ENCODE peak calls at places on chromosomes 1 and 21, in six cellular contexts. One of them, this sample, is unnamed.

GRCh38 chr1:34332996-34333395 is 156.3 kb downstream of the C1orf94 start:
- DNase-seq in trophoblast cell: no peak
- DNase-seq in IMR-90: no peak
- DNase-seq in H9: no peak
- DNase-seq in mesenchymal stem cell: no peak
- DNase-seq in H1: no peak
- DNase-seq in this sample: no peak

GRCh38 chr21:42161401-42161956 is 57.5 kb upstream of the ABCG1 start:
- DNase-seq in trophoblast cell: no peak
- DNase-seq in IMR-90: no peak
- DNase-seq in H9: peak
- DNase-seq in mesenchymal stem cell: no peak
- DNase-seq in H1: no peak
- DNase-seq in this sample: no peak

GRCh38 chr1:94929351-94929814 is 2.5 kb upstream of the CNN3 start:
- DNase-seq in trophoblast cell: no peak
- DNase-seq in IMR-90: no peak
- DNase-seq in H9: no peak
- DNase-seq in mesenchymal stem cell: peak
- DNase-seq in H1: no peak
- DNase-seq in this sample: no peak

GRCh38 chr1:54273092-54273836 is 73.3 kb downstream of the MRPL37 start:
- DNase-seq in trophoblast cell: no peak
- DNase-seq in IMR-90: peak
- DNase-seq in H9: peak
- DNase-seq in mesenchymal stem cell: peak
- DNase-seq in H1: peak
- DNase-seq in this sample: peak

GRCh38 chr21:43849532-43850299 is 15.3 kb upstream of the AGPAT3 start:
- DNase-seq in trophoblast cell: no peak
- DNase-seq in IMR-90: no peak
- DNase-seq in H9: no peak
- DNase-seq in mesenchymal stem cell: no peak
- DNase-seq in H1: no peak
- DNase-seq in this sample: no peak

GRCh38 chr1:78340006-78340405 is 150.8 kb upstream of the PTGFR start:
- DNase-seq in trophoblast cell: peak
- DNase-seq in IMR-90: peak
- DNase-seq in H9: no peak
- DNase-seq in mesenchymal stem cell: peak
- DNase-seq in H1: no peak
- DNase-seq in this sample: no peak

GRCh38 chr21:37916795-37917142 is 512 bp upstream of the KCNJ6 start:
- DNase-seq in trophoblast cell: no peak
- DNase-seq in IMR-90: no peak
- DNase-seq in H9: peak
- DNase-seq in mesenchymal stem cell: peak
- DNase-seq in H1: peak
- DNase-seq in this sample: peak

GRCh38 chr1:147676306-147677085 is 6.2 kb upstream of the ACP6 start:
- DNase-seq in trophoblast cell: no peak
- DNase-seq in IMR-90: peak
- DNase-seq in H9: no peak
- DNase-seq in mesenchymal stem cell: peak
- DNase-seq in H1: no peak
- DNase-seq in this sample: no peak

GRCh38 chr1:39955547-39956539 is 898 bp downstream of the MFSD2A start:
- DNase-seq in trophoblast cell: no peak
- DNase-seq in IMR-90: peak
- DNase-seq in H9: peak
- DNase-seq in mesenchymal stem cell: peak
- DNase-seq in H1: peak
- DNase-seq in this sample: no peak

GRCh38 chr1:46150085-46150484 is 17.7 kb upstream of the PIK3R3 start:
- DNase-seq in trophoblast cell: no peak
- DNase-seq in IMR-90: no peak
- DNase-seq in H9: no peak
- DNase-seq in mesenchymal stem cell: no peak
- DNase-seq in H1: no peak
- DNase-seq in this sample: no peak

GRCh38 chr1:197677313-197677712 is 98.0 kb downstream of the DENND1B start:
- DNase-seq in trophoblast cell: no peak
- DNase-seq in IMR-90: no peak
- DNase-seq in H9: no peak
- DNase-seq in mesenchymal stem cell: no peak
- DNase-seq in H1: no peak
- DNase-seq in this sample: no peak

GRCh38 chr1:114093624-114094302 is 59.9 kb downstream of the SYT6 start:
- DNase-seq in trophoblast cell: peak
- DNase-seq in IMR-90: peak
- DNase-seq in H9: no peak
- DNase-seq in mesenchymal stem cell: peak
- DNase-seq in H1: no peak
- DNase-seq in this sample: no peak

GRCh38 chr1:110673805-110674336 is 869 bp downstream of the KCNA3 start:
- DNase-seq in trophoblast cell: no peak
- DNase-seq in IMR-90: no peak
- DNase-seq in H9: no peak
- DNase-seq in mesenchymal stem cell: no peak
- DNase-seq in H1: no peak
- DNase-seq in this sample: no peak

GRCh38 chr1:45953934-45954333 is 150.5 kb downstream of the MAST2 start:
- DNase-seq in trophoblast cell: no peak
- DNase-seq in IMR-90: peak
- DNase-seq in H9: peak
- DNase-seq in mesenchymal stem cell: peak
- DNase-seq in H1: no peak
- DNase-seq in this sample: no peak

GRCh38 chr21:45363921-45364463 is 41.0 kb upstream of the COL18A1 start:
- DNase-seq in trophoblast cell: peak
- DNase-seq in IMR-90: peak
- DNase-seq in H9: no peak
- DNase-seq in mesenchymal stem cell: peak
- DNase-seq in H1: no peak
- DNase-seq in this sample: no peak

GRCh38 chr1:36652586-36652985 is 169.9 kb upstream of the CSF3R start:
- DNase-seq in trophoblast cell: no peak
- DNase-seq in IMR-90: no peak
- DNase-seq in H9: no peak
- DNase-seq in mesenchymal stem cell: no peak
- DNase-seq in H1: no peak
- DNase-seq in this sample: no peak

GRCh38 chr1:183533617-183534174 is 56.6 kb downstream of the NCF2 start:
- DNase-seq in trophoblast cell: no peak
- DNase-seq in IMR-90: no peak
- DNase-seq in H9: no peak
- DNase-seq in mesenchymal stem cell: no peak
- DNase-seq in H1: no peak
- DNase-seq in this sample: no peak
- H4K91ac ChIP-seq in trophoblast cell: no peak
- H4K91ac ChIP-seq in IMR-90: no peak
- H4K91ac ChIP-seq in H9: no peak
- H4K91ac ChIP-seq in mesenchymal stem cell: no peak
- H4K91ac ChIP-seq in H1: no peak
- H4K91ac ChIP-seq in this sample: no peak

GRCh38 chr1:199298825-199299224 is 660.0 kb downstream of the PTPRC start:
- DNase-seq in trophoblast cell: no peak
- DNase-seq in IMR-90: peak
- DNase-seq in H9: no peak
- DNase-seq in mesenchymal stem cell: peak
- DNase-seq in H1: no peak
- DNase-seq in this sample: no peak
- H3K4me2 ChIP-seq in trophoblast cell: no peak
- H3K4me2 ChIP-seq in IMR-90: no peak
- H3K4me2 ChIP-seq in H9: no peak
- H3K4me2 ChIP-seq in mesenchymal stem cell: no peak
- H3K4me2 ChIP-seq in H1: no peak
- H3K4me2 ChIP-seq in this sample: no peak

GRCh38 chr1:192401832-192402231 is 85.0 kb downstream of the RGS21 start:
- DNase-seq in trophoblast cell: peak
- DNase-seq in IMR-90: peak
- DNase-seq in H9: no peak
- DNase-seq in mesenchymal stem cell: peak
- DNase-seq in H1: no peak
- DNase-seq in this sample: no peak
- H4K91ac ChIP-seq in trophoblast cell: no peak
- H4K91ac ChIP-seq in IMR-90: no peak
- H4K91ac ChIP-seq in H9: no peak
- H4K91ac ChIP-seq in mesenchymal stem cell: no peak
- H4K91ac ChIP-seq in H1: no peak
- H4K91ac ChIP-seq in this sample: no peak

GRCh38 chr1:23196627-23197328 is 20.5 kb downstream of the HTR1D start:
- DNase-seq in trophoblast cell: peak
- DNase-seq in IMR-90: peak
- DNase-seq in H9: no peak
- DNase-seq in mesenchymal stem cell: peak
- DNase-seq in H1: no peak
- DNase-seq in this sample: no peak

GRCh38 chr1:23198373-23198772 is 18.9 kb downstream of the HTR1D start:
- DNase-seq in trophoblast cell: no peak
- DNase-seq in IMR-90: peak
- DNase-seq in H9: no peak
- DNase-seq in mesenchymal stem cell: peak
- DNase-seq in H1: no peak
- DNase-seq in this sample: no peak

GRCh38 chr1:23200885-23201284 is 16.4 kb downstream of the HTR1D start:
- DNase-seq in trophoblast cell: no peak
- DNase-seq in IMR-90: no peak
- DNase-seq in H9: no peak
- DNase-seq in mesenchymal stem cell: no peak
- DNase-seq in H1: no peak
- DNase-seq in this sample: no peak

GRCh38 chr1:23202263-23202749 is 15.0 kb downstream of the HTR1D start:
- DNase-seq in trophoblast cell: no peak
- DNase-seq in IMR-90: peak
- DNase-seq in H9: no peak
- DNase-seq in mesenchymal stem cell: peak
- DNase-seq in H1: no peak
- DNase-seq in this sample: no peak
- H3K4me2 ChIP-seq in trophoblast cell: no peak
- H3K4me2 ChIP-seq in IMR-90: peak
- H3K4me2 ChIP-seq in H9: no peak
- H3K4me2 ChIP-seq in mesenchymal stem cell: no peak
- H3K4me2 ChIP-seq in H1: no peak
- H3K4me2 ChIP-seq in this sample: no peak

GRCh38 chr1:204600203-204600602 is 84.0 kb downstream of the MDM4 start:
- DNase-seq in trophoblast cell: no peak
- DNase-seq in IMR-90: no peak
- DNase-seq in H9: no peak
- DNase-seq in mesenchymal stem cell: no peak
- DNase-seq in H1: no peak
- DNase-seq in this sample: no peak

GRCh38 chr1:204600968-204601367 is 84.6 kb downstream of the LRRN2 start:
- DNase-seq in trophoblast cell: no peak
- DNase-seq in IMR-90: no peak
- DNase-seq in H9: peak
- DNase-seq in mesenchymal stem cell: no peak
- DNase-seq in H1: no peak
- DNase-seq in this sample: no peak

GRCh38 chr1:204598319-204598969 is 82.2 kb downstream of the MDM4 start:
- DNase-seq in trophoblast cell: no peak
- DNase-seq in IMR-90: no peak
- DNase-seq in H9: no peak
- DNase-seq in mesenchymal stem cell: no peak
- DNase-seq in H1: no peak
- DNase-seq in this sample: no peak

GRCh38 chr1:204599098-204599497 is 82.9 kb downstream of the MDM4 start:
- DNase-seq in trophoblast cell: no peak
- DNase-seq in IMR-90: no peak
- DNase-seq in H9: no peak
- DNase-seq in mesenchymal stem cell: no peak
- DNase-seq in H1: no peak
- DNase-seq in this sample: no peak

DNA sequence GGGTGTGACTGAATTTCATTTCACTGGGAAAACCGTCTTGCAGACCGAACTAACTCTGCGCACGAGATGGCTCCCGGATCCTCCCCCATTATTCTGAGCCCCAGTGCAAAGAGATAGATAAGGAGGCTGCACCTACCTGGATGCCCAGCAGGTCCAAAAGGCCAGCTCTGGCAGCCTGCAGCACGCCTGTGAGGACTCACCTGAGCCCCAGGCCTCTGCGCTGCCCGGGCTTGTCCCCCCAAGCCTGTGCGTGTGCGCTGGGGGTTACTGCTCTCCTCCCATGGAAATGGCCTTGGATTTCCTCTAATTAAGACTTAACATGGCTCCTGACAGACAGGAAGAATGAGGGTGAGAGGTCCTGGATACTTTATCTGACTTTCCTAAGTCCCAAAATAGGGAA is 83.4 kb downstream of the MDM4 start:
- DNase-seq in trophoblast cell: no peak
- DNase-seq in IMR-90: no peak
- DNase-seq in H9: no peak
- DNase-seq in mesenchymal stem cell: no peak
- DNase-seq in H1: no peak
- DNase-seq in this sample: no peak
- H4K91ac ChIP-seq in trophoblast cell: no peak
- H4K91ac ChIP-seq in IMR-90: no peak
- H4K91ac ChIP-seq in H9: no peak
- H4K91ac ChIP-seq in mesenchymal stem cell: no peak
- H4K91ac ChIP-seq in H1: peak
- H4K91ac ChIP-seq in this sample: no peak